ENCODE peak calls at places on chromosome 1, in six cellular contexts. One of them, this sample, is unnamed.

GRCh38 chr1:34768856-34769255 is 9.3 kb downstream of the GJB4 start:
- DNase-seq in epithelial cell of esophagus: no peak
- DNase-seq in nephron progenitor cell: no peak
- DNase-seq in omental fat pad: no peak
- DNase-seq in hepatocyte: no peak
- DNase-seq in CD4-positive, alpha-beta T cell: no peak
- DNase-seq in this sample: no peak

GRCh38 chr1:29385966-29386365 is 149.6 kb downstream of the PTPRU start:
- DNase-seq in nephron progenitor cell: no peak
- DNase-seq in omental fat pad: no peak
- DNase-seq in CD4-positive, alpha-beta T cell: no peak
- DNase-seq in hepatocyte: no peak
- DNase-seq in epithelial cell of esophagus: no peak
- DNase-seq in this sample: no peak

GRCh38 chr1:53765656-53766055 is 26.7 kb upstream of the GLIS1 start:
- DNase-seq in epithelial cell of esophagus: no peak
- DNase-seq in CD4-positive, alpha-beta T cell: no peak
- DNase-seq in nephron progenitor cell: no peak
- DNase-seq in hepatocyte: no peak
- DNase-seq in omental fat pad: no peak
- DNase-seq in this sample: no peak

GRCh38 chr1:7424352-7424890 is 346.7 kb upstream of the VAMP3 start:
- DNase-seq in hepatocyte: no peak
- DNase-seq in CD4-positive, alpha-beta T cell: no peak
- DNase-seq in omental fat pad: no peak
- DNase-seq in nephron progenitor cell: no peak
- DNase-seq in epithelial cell of esophagus: no peak
- DNase-seq in this sample: peak

GRCh38 chr1:85374160-85374559 is 90.8 kb downstream of the DDAH1 start:
- DNase-seq in hepatocyte: no peak
- DNase-seq in epithelial cell of esophagus: peak
- DNase-seq in nephron progenitor cell: no peak
- DNase-seq in omental fat pad: no peak
- DNase-seq in CD4-positive, alpha-beta T cell: no peak
- DNase-seq in this sample: no peak

GRCh38 chr1:207172885-207173284 is 68.9 kb downstream of the C4BPA start:
- DNase-seq in epithelial cell of esophagus: no peak
- DNase-seq in CD4-positive, alpha-beta T cell: no peak
- DNase-seq in nephron progenitor cell: no peak
- DNase-seq in hepatocyte: no peak
- DNase-seq in omental fat pad: no peak
- DNase-seq in this sample: peak

GRCh38 chr1:172399369-172400072 is 21.0 kb upstream of the C1orf105 start:
- DNase-seq in hepatocyte: peak
- DNase-seq in omental fat pad: no peak
- DNase-seq in nephron progenitor cell: no peak
- DNase-seq in CD4-positive, alpha-beta T cell: no peak
- DNase-seq in epithelial cell of esophagus: peak
- DNase-seq in this sample: no peak

GRCh38 chr1:19203440-19203839 is 6.6 kb downstream of the UBR4 start:
- DNase-seq in nephron progenitor cell: no peak
- DNase-seq in epithelial cell of esophagus: peak
- DNase-seq in hepatocyte: no peak
- DNase-seq in CD4-positive, alpha-beta T cell: no peak
- DNase-seq in omental fat pad: no peak
- DNase-seq in this sample: no peak

GRCh38 chr1:246497331-246497915 is 9.7 kb downstream of the SMYD3 start:
- DNase-seq in epithelial cell of esophagus: peak
- DNase-seq in nephron progenitor cell: no peak
- DNase-seq in CD4-positive, alpha-beta T cell: no peak
- DNase-seq in omental fat pad: no peak
- DNase-seq in hepatocyte: peak
- DNase-seq in this sample: no peak

GRCh38 chr1:116686723-116687368 is 19.3 kb upstream of the IGSF3 start:
- DNase-seq in CD4-positive, alpha-beta T cell: no peak
- DNase-seq in omental fat pad: no peak
- DNase-seq in epithelial cell of esophagus: no peak
- DNase-seq in hepatocyte: no peak
- DNase-seq in nephron progenitor cell: no peak
- DNase-seq in this sample: no peak

GRCh38 chr1:167086033-167086432 is 4.1 kb downstream of the GPA33 start:
- DNase-seq in omental fat pad: no peak
- DNase-seq in epithelial cell of esophagus: peak
- DNase-seq in hepatocyte: no peak
- DNase-seq in CD4-positive, alpha-beta T cell: no peak
- DNase-seq in nephron progenitor cell: no peak
- DNase-seq in this sample: no peak

GRCh38 chr1:54611621-54612020 is 11.7 kb downstream of the FAM151A start:
- DNase-seq in CD4-positive, alpha-beta T cell: no peak
- DNase-seq in epithelial cell of esophagus: no peak
- DNase-seq in nephron progenitor cell: no peak
- DNase-seq in hepatocyte: no peak
- DNase-seq in omental fat pad: no peak
- DNase-seq in this sample: no peak

GRCh38 chr1:82759035-82759434 is 958.3 kb downstream of the ADGRL2 start:
- DNase-seq in hepatocyte: no peak
- DNase-seq in CD4-positive, alpha-beta T cell: no peak
- DNase-seq in epithelial cell of esophagus: peak
- DNase-seq in omental fat pad: no peak
- DNase-seq in nephron progenitor cell: no peak
- DNase-seq in this sample: no peak

GRCh38 chr1:115198938-115199337 is 109.6 kb upstream of the TSPAN2 start:
- DNase-seq in epithelial cell of esophagus: peak
- DNase-seq in hepatocyte: no peak
- DNase-seq in CD4-positive, alpha-beta T cell: no peak
- DNase-seq in omental fat pad: no peak
- DNase-seq in nephron progenitor cell: no peak
- DNase-seq in this sample: no peak

GRCh38 chr1:180951881-180952656 is 39.4 kb downstream of the KIAA1614 start:
- DNase-seq in nephron progenitor cell: no peak
- DNase-seq in hepatocyte: no peak
- DNase-seq in epithelial cell of esophagus: no peak
- DNase-seq in CD4-positive, alpha-beta T cell: no peak
- DNase-seq in omental fat pad: no peak
- DNase-seq in this sample: no peak

GRCh38 chr1:245091818-245092637 is 62.8 kb upstream of the KIF26B start:
- DNase-seq in nephron progenitor cell: no peak
- DNase-seq in epithelial cell of esophagus: peak
- DNase-seq in hepatocyte: peak
- DNase-seq in omental fat pad: no peak
- DNase-seq in CD4-positive, alpha-beta T cell: no peak
- DNase-seq in this sample: no peak

GRCh38 chr1:72015006-72015405 is 267.3 kb downstream of the NEGR1 start:
- DNase-seq in omental fat pad: no peak
- DNase-seq in nephron progenitor cell: no peak
- DNase-seq in epithelial cell of esophagus: no peak
- DNase-seq in hepatocyte: no peak
- DNase-seq in CD4-positive, alpha-beta T cell: no peak
- DNase-seq in this sample: no peak

DNA sequence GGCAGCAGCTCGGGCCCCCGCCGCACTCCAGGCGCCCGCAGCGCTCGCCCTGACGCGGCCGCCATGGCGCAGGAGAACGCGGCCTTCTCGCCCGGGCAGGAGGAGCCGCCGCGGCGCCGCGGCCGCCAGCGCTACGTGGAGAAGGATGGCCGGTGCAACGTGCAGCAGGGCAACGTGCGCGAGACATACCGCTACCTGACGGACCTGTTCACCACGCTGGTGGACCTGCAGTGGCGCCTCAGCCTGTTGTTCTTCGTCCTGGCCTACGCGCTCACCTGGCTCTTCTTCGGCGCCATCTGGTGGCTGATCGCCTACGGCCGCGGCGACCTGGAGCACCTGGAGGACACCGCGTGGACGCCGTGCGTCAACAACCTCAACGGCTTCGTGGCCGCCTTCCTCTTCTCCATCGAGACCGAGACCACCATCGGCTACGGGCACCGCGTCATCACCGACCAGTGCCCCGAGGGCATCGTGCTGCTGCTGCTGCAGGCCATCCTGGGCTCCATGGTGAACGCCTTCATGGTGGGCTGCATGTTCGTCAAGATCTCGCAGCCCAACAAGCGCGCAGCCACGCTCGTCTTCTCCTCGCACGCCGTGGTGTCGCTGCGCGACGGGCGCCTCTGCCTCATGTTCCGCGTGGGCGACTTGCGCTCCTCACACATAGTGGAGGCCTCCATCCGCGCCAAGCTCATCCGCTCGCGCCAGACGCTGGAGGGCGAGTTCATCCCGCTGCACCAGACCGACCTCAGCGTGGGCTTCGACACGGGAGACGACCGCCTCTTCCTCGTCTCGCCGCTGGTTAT is 2.8 kb downstream of the KCNJ9 start:
- DNase-seq in hepatocyte: peak
- DNase-seq in omental fat pad: no peak
- DNase-seq in nephron progenitor cell: peak
- DNase-seq in CD4-positive, alpha-beta T cell: peak
- DNase-seq in epithelial cell of esophagus: peak
- DNase-seq in this sample: no peak
- TF ChIP-seq CTCF in hepatocyte: peak
- TF ChIP-seq CTCF in omental fat pad: no peak
- TF ChIP-seq CTCF in nephron progenitor cell: peak
- TF ChIP-seq CTCF in CD4-positive, alpha-beta T cell: peak
- TF ChIP-seq CTCF in epithelial cell of esophagus: peak
- TF ChIP-seq CTCF in this sample: peak

DNA sequence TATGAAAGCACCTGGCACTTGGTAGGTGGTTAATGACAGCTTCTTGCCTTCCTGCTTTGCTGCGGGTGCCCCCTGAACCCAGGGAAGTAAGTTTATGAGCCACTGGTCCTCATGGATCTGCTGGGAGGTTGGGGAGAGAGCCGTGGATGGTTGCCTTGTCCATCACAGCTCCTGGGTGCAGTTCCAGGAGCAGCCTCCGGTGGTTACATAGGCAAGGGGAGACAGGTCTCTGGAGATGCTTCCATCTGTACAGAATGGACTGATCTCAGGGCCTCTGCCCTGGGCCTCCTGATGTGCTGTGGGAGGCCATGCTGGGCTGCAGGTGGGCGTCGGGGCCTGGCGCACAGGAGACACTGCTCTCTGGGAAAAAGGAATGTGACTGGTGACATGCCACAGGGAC is 31.6 kb upstream of the ARHGEF10L start:
- DNase-seq in epithelial cell of esophagus: no peak
- DNase-seq in omental fat pad: no peak
- DNase-seq in CD4-positive, alpha-beta T cell: no peak
- DNase-seq in nephron progenitor cell: no peak
- DNase-seq in hepatocyte: no peak
- DNase-seq in this sample: no peak
- TF ChIP-seq CTCF in epithelial cell of esophagus: peak
- TF ChIP-seq CTCF in omental fat pad: no peak
- TF ChIP-seq CTCF in CD4-positive, alpha-beta T cell: no peak
- TF ChIP-seq CTCF in nephron progenitor cell: no peak
- TF ChIP-seq CTCF in hepatocyte: no peak
- TF ChIP-seq CTCF in this sample: peak

DNA sequence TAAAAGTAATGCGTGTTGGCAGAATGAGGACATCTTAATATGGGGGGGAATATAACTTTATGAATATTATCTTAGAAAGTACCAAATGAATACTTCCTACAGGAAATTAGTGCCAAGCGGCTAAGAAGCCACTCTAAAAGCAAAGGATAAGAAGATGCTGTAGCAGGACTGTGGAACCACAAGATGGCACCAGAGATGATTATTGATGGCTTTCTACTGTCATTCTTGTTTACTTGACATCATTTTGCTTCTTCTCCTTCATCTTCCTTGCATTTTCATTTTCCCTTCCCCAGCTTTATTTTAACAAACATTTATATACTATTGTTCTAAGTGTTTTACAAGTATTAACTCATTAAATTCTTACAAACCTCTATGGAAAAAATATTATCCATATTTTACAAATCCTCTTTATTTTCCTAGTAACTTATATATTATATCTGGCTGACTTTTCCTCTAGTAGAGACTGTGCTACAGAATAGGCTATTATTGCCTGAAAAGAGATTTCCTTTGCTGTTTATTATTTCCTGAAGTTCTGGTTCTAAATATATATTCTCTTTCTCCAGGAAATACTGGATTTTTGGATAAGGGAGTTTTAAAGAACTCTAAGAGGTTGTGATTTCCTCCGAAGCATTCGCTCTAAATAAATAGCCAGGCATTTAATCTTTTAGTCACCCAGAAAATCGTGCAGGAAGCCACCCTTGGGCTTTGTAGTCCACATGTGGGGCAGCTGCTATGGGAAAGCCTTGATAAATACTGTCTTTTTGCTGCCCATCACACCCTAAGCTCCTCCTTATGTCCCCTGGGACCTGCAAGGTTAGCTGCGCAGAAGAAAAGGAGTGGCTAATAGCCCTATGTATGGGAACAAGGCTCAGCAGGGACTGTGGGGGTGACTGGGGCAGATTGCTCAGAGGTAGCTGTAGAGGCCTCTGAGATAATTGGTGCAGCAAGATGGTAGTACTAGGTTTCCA is 69.8 kb downstream of the TPR start:
- DNase-seq in hepatocyte: peak
- DNase-seq in omental fat pad: no peak
- DNase-seq in epithelial cell of esophagus: peak
- DNase-seq in nephron progenitor cell: no peak
- DNase-seq in CD4-positive, alpha-beta T cell: no peak
- DNase-seq in this sample: no peak
- TF ChIP-seq CTCF in hepatocyte: peak
- TF ChIP-seq CTCF in omental fat pad: no peak
- TF ChIP-seq CTCF in epithelial cell of esophagus: peak
- TF ChIP-seq CTCF in nephron progenitor cell: peak
- TF ChIP-seq CTCF in CD4-positive, alpha-beta T cell: peak
- TF ChIP-seq CTCF in this sample: peak

GRCh38 chr1:30601316-30602085 is 121.9 kb downstream of the MATN1 start:
- DNase-seq in nephron progenitor cell: no peak
- DNase-seq in omental fat pad: no peak
- DNase-seq in CD4-positive, alpha-beta T cell: no peak
- DNase-seq in hepatocyte: no peak
- DNase-seq in epithelial cell of esophagus: no peak
- DNase-seq in this sample: no peak
- TF ChIP-seq CTCF in nephron progenitor cell: no peak
- TF ChIP-seq CTCF in omental fat pad: no peak
- TF ChIP-seq CTCF in CD4-positive, alpha-beta T cell: no peak
- TF ChIP-seq CTCF in hepatocyte: peak
- TF ChIP-seq CTCF in epithelial cell of esophagus: no peak
- TF ChIP-seq CTCF in this sample: no peak